ENCODE peak calls at places on chromosomes 3 and 15, in seven cellular contexts. One of them, this sample, is unnamed.

GRCh38 chr3:114178770-114179368 is at the start of gene DRD3:
- DNase-seq in AG08395: peak; percentile 50
- DNase-seq in posterior vena cava: no peak
- DNase-seq in fibroblast of lung: peak; percentile 55
- DNase-seq in DMS153: no peak
- DNase-seq in brain microvascular endothelial cell: peak; percentile 37
- DNase-seq in frontal cortex: no peak
- DNase-seq in this sample: peak; percentile 33

GRCh38 chr3:100030346-100030745 is 84.0 kb downstream of the FILIP1L start:
- DNase-seq in AG08395: no peak
- DNase-seq in posterior vena cava: no peak
- DNase-seq in fibroblast of lung: peak; percentile 63
- DNase-seq in DMS153: no peak
- DNase-seq in brain microvascular endothelial cell: no peak
- DNase-seq in frontal cortex: no peak
- DNase-seq in this sample: no peak

GRCh38 chr15:79083154-79083553 is 7.4 kb downstream of the RASGRF1 start:
- DNase-seq in AG08395: no peak
- DNase-seq in posterior vena cava: no peak
- DNase-seq in fibroblast of lung: no peak
- DNase-seq in DMS153: no peak
- DNase-seq in brain microvascular endothelial cell: no peak
- DNase-seq in frontal cortex: no peak
- DNase-seq in this sample: no peak

GRCh38 chr15:50758712-50759205 is 6.7 kb downstream of the SPPL2A start:
- DNase-seq in AG08395: no peak
- DNase-seq in posterior vena cava: no peak
- DNase-seq in fibroblast of lung: no peak
- DNase-seq in DMS153: no peak
- DNase-seq in brain microvascular endothelial cell: peak; percentile 16
- DNase-seq in frontal cortex: no peak
- DNase-seq in this sample: no peak

GRCh38 chr15:83813697-83814096 is 159.8 kb downstream of the ADAMTSL3 start:
- DNase-seq in AG08395: no peak
- DNase-seq in posterior vena cava: no peak
- DNase-seq in fibroblast of lung: no peak
- DNase-seq in DMS153: no peak
- DNase-seq in brain microvascular endothelial cell: no peak
- DNase-seq in frontal cortex: no peak
- DNase-seq in this sample: no peak

GRCh38 chr3:129504471-129505100 is 23.9 kb upstream of the RHO start:
- DNase-seq in AG08395: no peak
- DNase-seq in posterior vena cava: no peak
- DNase-seq in fibroblast of lung: no peak
- DNase-seq in DMS153: no peak
- DNase-seq in brain microvascular endothelial cell: no peak
- DNase-seq in frontal cortex: no peak
- DNase-seq in this sample: no peak

GRCh38 chr3:8793242-8793641 is 23.8 kb upstream of the OXTR start:
- DNase-seq in AG08395: peak; percentile 86
- DNase-seq in posterior vena cava: no peak
- DNase-seq in fibroblast of lung: peak; percentile 88
- DNase-seq in DMS153: no peak
- DNase-seq in brain microvascular endothelial cell: peak; percentile 83
- DNase-seq in frontal cortex: no peak
- DNase-seq in this sample: no peak

GRCh38 chr3:117692416-117692995 is 982.9 kb downstream of the TUSC7 start:
- DNase-seq in AG08395: peak; percentile 28
- DNase-seq in posterior vena cava: no peak
- DNase-seq in fibroblast of lung: peak; percentile 75
- DNase-seq in DMS153: no peak
- DNase-seq in brain microvascular endothelial cell: peak; percentile 28
- DNase-seq in frontal cortex: no peak
- DNase-seq in this sample: peak; percentile 77

GRCh38 chr15:68601206-68602197 is 22.7 kb downstream of the CORO2B start:
- DNase-seq in AG08395: no peak
- DNase-seq in posterior vena cava: no peak
- DNase-seq in fibroblast of lung: no peak
- DNase-seq in DMS153: no peak
- DNase-seq in brain microvascular endothelial cell: no peak
- DNase-seq in frontal cortex: no peak
- DNase-seq in this sample: peak; percentile 49

GRCh38 chr3:12522721-12523120 is 22.6 kb downstream of the MKRN2OS start:
- DNase-seq in AG08395: no peak
- DNase-seq in posterior vena cava: no peak
- DNase-seq in fibroblast of lung: no peak
- DNase-seq in DMS153: no peak
- DNase-seq in brain microvascular endothelial cell: no peak
- DNase-seq in frontal cortex: no peak
- DNase-seq in this sample: no peak

GRCh38 chr3:109685084-109686079 is 348.0 kb upstream of the DPPA4 start:
- DNase-seq in AG08395: peak; percentile 86
- DNase-seq in posterior vena cava: peak; percentile 92
- DNase-seq in fibroblast of lung: peak; percentile 100
- DNase-seq in DMS153: no peak
- DNase-seq in brain microvascular endothelial cell: peak; percentile 100
- DNase-seq in frontal cortex: no peak
- DNase-seq in this sample: no peak

GRCh38 chr15:48868018-48868417 is 9.9 kb upstream of the EID1 start:
- DNase-seq in AG08395: no peak
- DNase-seq in posterior vena cava: no peak
- DNase-seq in fibroblast of lung: no peak
- DNase-seq in DMS153: no peak
- DNase-seq in brain microvascular endothelial cell: no peak
- DNase-seq in frontal cortex: no peak
- DNase-seq in this sample: no peak

GRCh38 chr15:44450172-44450571 is 22.7 kb downstream of the CTDSPL2 start:
- DNase-seq in AG08395: no peak
- DNase-seq in posterior vena cava: no peak
- DNase-seq in fibroblast of lung: no peak
- DNase-seq in DMS153: no peak
- DNase-seq in brain microvascular endothelial cell: no peak
- DNase-seq in frontal cortex: no peak
- DNase-seq in this sample: no peak

GRCh38 chr15:94324117-94324826 is 92.9 kb downstream of the MCTP2 start:
- DNase-seq in AG08395: peak; percentile 72
- DNase-seq in posterior vena cava: no peak
- DNase-seq in fibroblast of lung: peak; percentile 32
- DNase-seq in DMS153: no peak
- DNase-seq in brain microvascular endothelial cell: peak; percentile 33
- DNase-seq in frontal cortex: peak; percentile 8
- DNase-seq in this sample: peak; percentile 62

GRCh38 chr15:62464705-62465104 is 299.6 kb upstream of the C2CD4B start:
- DNase-seq in AG08395: peak; percentile 74
- DNase-seq in posterior vena cava: no peak
- DNase-seq in fibroblast of lung: peak; percentile 73
- DNase-seq in DMS153: no peak
- DNase-seq in brain microvascular endothelial cell: no peak
- DNase-seq in frontal cortex: no peak
- DNase-seq in this sample: no peak

GRCh38 chr15:25718597-25718996 is 144.5 kb downstream of the ATP10A start:
- DNase-seq in AG08395: no peak
- DNase-seq in posterior vena cava: no peak
- DNase-seq in fibroblast of lung: no peak
- DNase-seq in DMS153: no peak
- DNase-seq in brain microvascular endothelial cell: no peak
- DNase-seq in frontal cortex: no peak
- DNase-seq in this sample: no peak

GRCh38 chr3:159018341-159018740 is 216.5 kb downstream of the MFSD1 start:
- DNase-seq in AG08395: no peak
- DNase-seq in posterior vena cava: no peak
- DNase-seq in fibroblast of lung: no peak
- DNase-seq in DMS153: no peak
- DNase-seq in brain microvascular endothelial cell: no peak
- DNase-seq in frontal cortex: no peak
- DNase-seq in this sample: no peak

GRCh38 chr3:64399205-64399800 is 174.0 kb upstream of the PRICKLE2 start:
- DNase-seq in AG08395: peak; percentile 68
- DNase-seq in posterior vena cava: no peak
- DNase-seq in fibroblast of lung: peak; percentile 50
- DNase-seq in DMS153: peak; percentile 1
- DNase-seq in brain microvascular endothelial cell: peak; percentile 60
- DNase-seq in frontal cortex: no peak
- DNase-seq in this sample: peak; percentile 77

GRCh38 chr3:7568526-7569184 is 707.7 kb downstream of the GRM7 start:
- DNase-seq in AG08395: no peak
- DNase-seq in posterior vena cava: no peak
- DNase-seq in fibroblast of lung: no peak
- DNase-seq in DMS153: no peak
- DNase-seq in brain microvascular endothelial cell: no peak
- DNase-seq in frontal cortex: no peak
- DNase-seq in this sample: no peak

GRCh38 chr3:52685285-52685704 is 418 bp downstream of the PBRM1 start:
- DNase-seq in AG08395: peak; percentile 93
- DNase-seq in posterior vena cava: peak; percentile 92
- DNase-seq in fibroblast of lung: no peak
- DNase-seq in DMS153: peak; percentile 27
- DNase-seq in brain microvascular endothelial cell: no peak
- DNase-seq in frontal cortex: peak; percentile 96
- DNase-seq in this sample: peak; percentile 61

GRCh38 chr3:98994128-98994762 is 92.8 kb upstream of the DCBLD2 start:
- DNase-seq in AG08395: peak; percentile 56
- DNase-seq in posterior vena cava: no peak
- DNase-seq in fibroblast of lung: peak; percentile 67
- DNase-seq in DMS153: no peak
- DNase-seq in brain microvascular endothelial cell: peak; percentile 34
- DNase-seq in frontal cortex: peak; percentile 5
- DNase-seq in this sample: peak; percentile 76

GRCh38 chr3:197000211-197000610 is 29.4 kb downstream of the MELTF start:
- DNase-seq in AG08395: no peak
- DNase-seq in posterior vena cava: peak; percentile 53
- DNase-seq in fibroblast of lung: no peak
- DNase-seq in DMS153: no peak
- DNase-seq in brain microvascular endothelial cell: no peak
- DNase-seq in frontal cortex: no peak
- DNase-seq in this sample: no peak

GRCh38 chr3:109702252-109702651 is 364.9 kb upstream of the DPPA4 start:
- DNase-seq in AG08395: no peak
- DNase-seq in posterior vena cava: no peak
- DNase-seq in fibroblast of lung: peak; percentile 96
- DNase-seq in DMS153: no peak
- DNase-seq in brain microvascular endothelial cell: peak; percentile 88
- DNase-seq in frontal cortex: no peak
- DNase-seq in this sample: no peak

GRCh38 chr3:57224856-57225255 is 2.7 kb upstream of the APPL1 start:
- DNase-seq in AG08395: no peak
- DNase-seq in posterior vena cava: no peak
- DNase-seq in fibroblast of lung: peak; percentile 16
- DNase-seq in DMS153: no peak
- DNase-seq in brain microvascular endothelial cell: no peak
- DNase-seq in frontal cortex: no peak
- DNase-seq in this sample: no peak

GRCh38 chr15:45919806-45920205 is 285.0 kb downstream of the SQOR start:
- DNase-seq in AG08395: peak; percentile 66
- DNase-seq in posterior vena cava: no peak
- DNase-seq in fibroblast of lung: peak; percentile 72
- DNase-seq in DMS153: no peak
- DNase-seq in brain microvascular endothelial cell: peak; percentile 53
- DNase-seq in frontal cortex: no peak
- DNase-seq in this sample: peak; percentile 93

GRCh38 chr3:65128346-65128745 is 440.5 kb upstream of the ADAMTS9 start:
- DNase-seq in AG08395: no peak
- DNase-seq in posterior vena cava: no peak
- DNase-seq in fibroblast of lung: no peak
- DNase-seq in DMS153: no peak
- DNase-seq in brain microvascular endothelial cell: no peak
- DNase-seq in frontal cortex: no peak
- DNase-seq in this sample: no peak

GRCh38 chr3:169494982-169495381 is 168.5 kb downstream of the MECOM start:
- DNase-seq in AG08395: no peak
- DNase-seq in posterior vena cava: no peak
- DNase-seq in fibroblast of lung: no peak
- DNase-seq in DMS153: peak; percentile 43
- DNase-seq in brain microvascular endothelial cell: no peak
- DNase-seq in frontal cortex: no peak
- DNase-seq in this sample: peak; percentile 71

GRCh38 chr15:29669823-29670222 is 152.4 kb downstream of the TJP1 start:
- DNase-seq in AG08395: no peak
- DNase-seq in posterior vena cava: no peak
- DNase-seq in fibroblast of lung: peak; percentile 64
- DNase-seq in DMS153: no peak
- DNase-seq in brain microvascular endothelial cell: peak; percentile 55
- DNase-seq in frontal cortex: no peak
- DNase-seq in this sample: no peak

GRCh38 chr3:57706462-57706861 is 13.6 kb upstream of the DENND6A start:
- DNase-seq in AG08395: peak; percentile 65
- DNase-seq in posterior vena cava: no peak
- DNase-seq in fibroblast of lung: peak; percentile 88
- DNase-seq in DMS153: no peak
- DNase-seq in brain microvascular endothelial cell: peak; percentile 52
- DNase-seq in frontal cortex: no peak
- DNase-seq in this sample: peak; percentile 51

This sample was measured in endothelial cell of umbilical vein.